ENCODE peak calls at places on chromosomes 7 and 10, in eight cellular contexts. F is esophagus squamous epithelium; T is A549; B is aorta; K is heart left ventricle; P is CD4-positive, alpha-beta memory T cell; W is cardiac muscle cell; G is iPS DF 6.9. A is an unnamed sample. For H3K4me1, the result is how much of the 10 kb centered on the place peaks cover.

GRCh38 chr10:72918352-72918751 is 24.8 kb downstream of the OIT3 start:
- DNase-seq in F (no peak), K (no peak), W (no peak), B (no peak), P (no peak), T (no peak), G (no peak), A (no peak)

GRCh38 chr7:15972767-15973362 is 286.4 kb upstream of the MEOX2 start:
- DNase-seq in F (no peak), G (no peak), K (no peak), T (no peak), W (peak), B (peak), P (no peak), A (peak)

GRCh38 chr7:141072548-141073172 is 1.2 kb upstream of the TMEM178B start:
- DNase-seq in K (peak), B (peak), F (no peak), P (peak), G (no peak), T (peak), W (peak), A (peak)

GRCh38 chr10:71094712-71095390 is 117.5 kb upstream of the UNC5B start:
- DNase-seq in W (no peak), P (no peak), T (no peak), F (no peak), B (no peak), K (no peak), G (no peak), A (no peak)

GRCh38 chr10:90939125-90939524 is 18.2 kb upstream of the ANKRD1 start:
- DNase-seq in B (no peak), T (no peak), F (no peak), P (no peak), W (no peak), G (no peak), K (no peak), A (no peak)

GRCh38 chr7:117015258-117016184 is 62.2 kb downstream of the ST7 start:
- DNase-seq in T (no peak), F (no peak), W (no peak), K (no peak), G (no peak), B (no peak), P (no peak), A (no peak)

GRCh38 chr10:83908506-83908905 is 230.8 kb upstream of the GHITM start:
- DNase-seq in P (no peak), G (no peak), F (no peak), B (no peak), W (no peak), T (no peak), K (no peak), A (no peak)

GRCh38 chr7:1081931-1082401 is 5.9 kb upstream of the GPER1 start:
- DNase-seq in F (no peak), P (no peak), B (no peak), G (no peak), K (no peak), W (peak), T (no peak), A (no peak)

GRCh38 chr7:37056256-37056655 is 332.0 kb upstream of the AOAH start:
- DNase-seq in B (no peak), K (no peak), T (no peak), F (no peak), P (no peak), W (no peak), G (no peak), A (no peak)

GRCh38 chr10:114628106-114628505 is 30.0 kb downstream of the ABLIM1 start:
- DNase-seq in P (no peak), F (no peak), G (no peak), B (no peak), W (no peak), K (no peak), T (no peak), A (no peak)

GRCh38 chr7:144494355-144494754 is 90.9 kb upstream of the NOBOX start:
- DNase-seq in F (no peak), K (no peak), T (no peak), B (no peak), W (no peak), G (no peak), P (no peak), A (no peak)

GRCh38 chr10:62763155-62763554 is 41.4 kb upstream of the ADO start:
- DNase-seq in G (no peak), T (no peak), K (peak), W (peak), B (no peak), P (no peak), F (no peak), A (no peak)

GRCh38 chr7:92446869-92447238 is 428 bp upstream of the GATAD1 start:
- DNase-seq in T (no peak), G (no peak), B (no peak), K (no peak), F (no peak), W (no peak), P (no peak), A (no peak)

GRCh38 chr10:91613411-91614253 is 19.2 kb downstream of the PPP1R3C start:
- DNase-seq in P (no peak), B (no peak), G (no peak), K (no peak), F (no peak), T (peak), W (peak), A (no peak)

GRCh38 chr10:59324597-59324996 is 37.8 kb downstream of the FAM13C start:
- DNase-seq in W (no peak), B (no peak), F (no peak), G (no peak), T (no peak), K (no peak), P (no peak), A (no peak)

GRCh38 chr7:71705217-71705616 is 573.3 kb downstream of the GALNT17 start:
- DNase-seq in G (no peak), P (no peak), K (no peak), F (no peak), T (no peak), W (no peak), B (no peak), A (no peak)

GRCh38 chr7:90552521-90552920 is 43.6 kb upstream of the CDK14 start:
- DNase-seq in P (no peak), G (no peak), F (no peak), K (no peak), W (peak), T (no peak), B (no peak), A (no peak)

GRCh38 chr7:18087687-18088078 is 60.0 kb upstream of the PRPS1L1 start:
- DNase-seq in W (no peak), K (peak), F (no peak), P (no peak), T (no peak), B (no peak), G (no peak), A (no peak)

GRCh38 chr7:106178593-106179134 is 66.6 kb upstream of the SYPL1 start:
- DNase-seq in K (peak), T (peak), G (no peak), P (no peak), F (no peak), W (peak), B (no peak), A (no peak)

GRCh38 chr7:7799138-7799537 is 80.7 kb upstream of the RPA3 start:
- DNase-seq in P (no peak), G (no peak), B (no peak), F (no peak), W (no peak), T (peak), K (no peak), A (no peak)

GRCh38 chr10:21534611-21535493 is 820 bp downstream of the MLLT10 start:
- DNase-seq in T (peak), P (peak), W (peak), G (no peak), F (no peak), K (peak), B (peak), A (no peak)

GRCh38 chr7:1617957-1618356 is 48.1 kb upstream of the PSMG3 start:
- DNase-seq in K (no peak), T (no peak), P (no peak), F (no peak), G (no peak), B (no peak), W (no peak), A (no peak)

GRCh38 chr7:143433759-143434158 is 9.5 kb upstream of the TAS2R60 start:
- DNase-seq in K (no peak), W (no peak), P (no peak), T (no peak), B (no peak), F (no peak), G (no peak), A (no peak)

GRCh38 chr10:73780966-73781365 is 882 bp upstream of the CHCHD1 start:
- DNase-seq in K (no peak), P (no peak), T (no peak), G (no peak), B (peak), W (no peak), F (no peak), A (no peak)

GRCh38 chr10:58438340-58438739 is 53.1 kb downstream of the TFAM start:
- DNase-seq in F (no peak), P (no peak), W (peak), B (no peak), K (no peak), G (no peak), T (no peak), A (no peak)

GRCh38 chr10:111373696-111374095 is 296.9 kb downstream of the ADRA2A start:
- DNase-seq in B (no peak), K (no peak), P (no peak), W (no peak), F (no peak), G (no peak), T (no peak), A (no peak)

GRCh38 chr7:42247301-42247700 is 10.3 kb upstream of the GLI3 start:
- DNase-seq in G (no peak), F (no peak), T (no peak), P (no peak), W (peak), B (no peak), K (no peak), A (no peak)

GRCh38 chr7:90092467-90092866 is 61.8 kb upstream of the STEAP1 start:
- DNase-seq in B (no peak), W (no peak), G (no peak), P (no peak), T (no peak), F (no peak), K (no peak), A (no peak)

GRCh38 chr10:133274751-133275682 is 1.7 kb downstream of the ADAM8 start:
- DNase-seq in W (no peak), G (no peak), K (no peak), B (no peak), P (peak), F (no peak), T (no peak), A (no peak)

GRCh38 chr10:14450041-14450491 is 119.3 kb upstream of the FRMD4A start:
- DNase-seq in G (no peak), B (peak), K (peak), T (no peak), F (no peak), P (no peak), W (peak), A (no peak)

GRCh38 chr10:14476641-14477407 is 146.1 kb upstream of the FRMD4A start:
- DNase-seq in T (no peak), K (no peak), P (no peak), F (no peak), G (no peak), W (peak), B (no peak), A (no peak)

GRCh38 chr10:110474017-110474416 is 23.7 kb upstream of the DUSP5 start:
- DNase-seq in K (no peak), B (no peak), F (no peak), W (no peak), T (no peak), G (no peak), P (no peak), A (no peak)

GRCh38 chr7:50711271-50712175 is 71.2 kb downstream of the GRB10 start:
- DNase-seq in K (no peak), W (no peak), B (peak), T (no peak), F (no peak), P (no peak), G (no peak), A (peak)

GRCh38 chr7:73359746-73360375 is 31.9 kb downstream of the FKBP6 start:
- DNase-seq in P (no peak), K (no peak), F (no peak), G (no peak), T (no peak), B (no peak), W (no peak), A (no peak)

GRCh38 chr7:73359306-73359705 is 31.3 kb downstream of the FKBP6 start:
- DNase-seq in P (no peak), G (no peak), W (no peak), F (no peak), K (no peak), T (no peak), B (no peak), A (no peak)

GRCh38 chr7:73358590-73359275 is 30.8 kb downstream of the FKBP6 start:
- DNase-seq in B (no peak), G (no peak), W (no peak), P (no peak), T (no peak), K (no peak), F (no peak), A (no peak)

GRCh38 chr7:73363225-73364005 is 35.5 kb downstream of the FKBP6 start:
- DNase-seq in B (no peak), K (no peak), T (no peak), G (no peak), F (no peak), W (no peak), P (no peak), A (no peak)

DNA sequence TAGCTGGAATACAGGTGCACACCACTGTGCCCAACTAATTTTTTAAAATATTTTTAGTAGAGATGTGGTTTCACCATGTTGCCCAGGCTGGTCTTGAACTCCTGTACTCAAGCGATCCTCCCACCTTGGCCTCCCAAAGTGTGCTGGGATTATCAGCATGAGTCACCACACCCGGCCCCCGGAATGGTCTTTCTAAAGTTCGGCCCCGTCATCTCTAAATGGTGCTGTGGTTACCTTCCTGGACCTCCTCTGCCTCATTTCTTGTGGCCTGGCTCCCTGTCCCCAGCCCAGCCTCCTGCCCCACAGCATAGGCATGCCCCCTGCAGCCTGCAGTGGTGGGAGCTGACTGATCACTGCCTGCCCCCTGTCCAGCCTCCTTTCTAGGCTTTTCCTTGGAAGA is 33.4 kb downstream of the FKBP6 start:
- DNase-seq in K (no peak), G (no peak), P (no peak), B (no peak), F (no peak), W (peak), T (no peak), A (no peak)
- H3K27ac ChIP-seq in K (no peak), G (no peak), P (no peak), B (no peak), F (no peak), W (no peak), T (no peak), A (no peak)

GRCh38 chr10:61341008-61341407 is 112.2 kb downstream of the TMEM26 start:
- DNase-seq in W (no peak), G (no peak), B (no peak), K (no peak), P (no peak), F (no peak), T (no peak), A (no peak)

GRCh38 chr10:61343781-61344180 is 109.4 kb downstream of the TMEM26 start:
- DNase-seq in F (no peak), G (no peak), B (no peak), P (no peak), W (no peak), T (no peak), K (no peak), A (no peak)

GRCh38 chr10:61337741-61338140 is 115.4 kb downstream of the TMEM26 start:
- DNase-seq in G (no peak), T (no peak), B (no peak), W (no peak), K (no peak), P (no peak), F (no peak), A (no peak)

GRCh38 chr10:61346946-61347345 is 106.2 kb downstream of the TMEM26 start:
- DNase-seq in K (no peak), P (no peak), F (no peak), B (no peak), T (no peak), G (no peak), W (no peak), A (no peak)

GRCh38 chr10:61342817-61343572 is 110.2 kb downstream of the TMEM26 start:
- DNase-seq in F (no peak), W (no peak), T (no peak), K (no peak), G (no peak), P (peak), B (no peak), A (no peak)
- H3K4me3 ChIP-seq in F (no peak), W (no peak), T (no peak), K (no peak), G (no peak), P (no peak), B (no peak), A (no peak)

GRCh38 chr7:114875171-114875570 is 46.7 kb upstream of the MDFIC start:
- DNase-seq in G (no peak), W (no peak), P (no peak), B (no peak), T (no peak), K (no peak), F (no peak), A (no peak)

GRCh38 chr7:114879554-114879953 is 42.3 kb upstream of the MDFIC start:
- DNase-seq in T (no peak), B (no peak), P (no peak), F (no peak), K (no peak), G (no peak), W (no peak), A (no peak)

DNA sequence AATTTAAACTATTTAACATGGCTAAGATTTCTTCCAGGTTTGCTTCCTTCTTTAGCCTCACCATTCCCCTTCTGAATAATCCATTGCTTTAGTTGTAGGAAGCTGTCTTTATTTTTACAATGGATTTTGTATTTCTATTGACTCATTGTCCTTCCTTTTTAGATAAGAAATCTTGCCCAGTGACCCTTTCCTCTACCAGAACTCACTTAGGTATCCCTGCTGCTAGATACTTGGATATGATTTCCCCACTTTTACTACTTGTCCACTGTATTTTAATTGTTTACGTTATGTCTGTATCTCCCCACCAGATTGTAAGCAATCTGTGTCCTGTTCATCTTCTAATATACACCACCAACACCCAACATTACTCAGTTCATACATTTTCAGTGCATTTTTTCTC is 47.7 kb upstream of the MDFIC start:
- DNase-seq in T (no peak), P (no peak), G (no peak), B (no peak), F (no peak), W (no peak), K (no peak), A (no peak)
- H3K4me1 ChIP-seq in T (under half), P (under half), G (under half), B (under half), F (under half), W (under half), K (under half), A (under half)

DNA sequence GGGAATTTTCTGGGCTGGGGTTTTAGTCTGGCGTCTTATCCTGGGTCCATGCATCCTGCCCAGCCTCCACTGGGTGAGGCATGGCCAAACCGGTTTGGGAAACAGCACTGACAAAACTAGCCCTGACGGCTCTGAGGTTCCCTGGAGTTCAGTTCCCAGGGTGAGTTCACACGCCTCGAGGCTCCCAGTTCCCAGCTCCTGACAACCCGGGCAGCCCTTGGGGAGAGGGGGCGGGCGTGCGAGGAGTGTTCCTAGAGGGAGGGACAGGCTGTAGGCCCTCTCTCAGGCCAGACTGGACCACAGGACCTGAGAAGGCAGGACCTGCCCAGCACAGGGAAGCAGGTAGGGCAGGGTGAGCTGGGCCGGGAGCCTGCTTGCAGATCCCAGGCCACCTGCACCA is 82.3 kb upstream of the PPIF start:
- DNase-seq in F (no peak), G (no peak), T (no peak), W (no peak), B (no peak), K (peak), P (no peak), A (no peak)
- H3K27ac ChIP-seq in F (peak), G (no peak), T (no peak), W (no peak), B (peak), K (peak), P (no peak), A (peak)

DNA sequence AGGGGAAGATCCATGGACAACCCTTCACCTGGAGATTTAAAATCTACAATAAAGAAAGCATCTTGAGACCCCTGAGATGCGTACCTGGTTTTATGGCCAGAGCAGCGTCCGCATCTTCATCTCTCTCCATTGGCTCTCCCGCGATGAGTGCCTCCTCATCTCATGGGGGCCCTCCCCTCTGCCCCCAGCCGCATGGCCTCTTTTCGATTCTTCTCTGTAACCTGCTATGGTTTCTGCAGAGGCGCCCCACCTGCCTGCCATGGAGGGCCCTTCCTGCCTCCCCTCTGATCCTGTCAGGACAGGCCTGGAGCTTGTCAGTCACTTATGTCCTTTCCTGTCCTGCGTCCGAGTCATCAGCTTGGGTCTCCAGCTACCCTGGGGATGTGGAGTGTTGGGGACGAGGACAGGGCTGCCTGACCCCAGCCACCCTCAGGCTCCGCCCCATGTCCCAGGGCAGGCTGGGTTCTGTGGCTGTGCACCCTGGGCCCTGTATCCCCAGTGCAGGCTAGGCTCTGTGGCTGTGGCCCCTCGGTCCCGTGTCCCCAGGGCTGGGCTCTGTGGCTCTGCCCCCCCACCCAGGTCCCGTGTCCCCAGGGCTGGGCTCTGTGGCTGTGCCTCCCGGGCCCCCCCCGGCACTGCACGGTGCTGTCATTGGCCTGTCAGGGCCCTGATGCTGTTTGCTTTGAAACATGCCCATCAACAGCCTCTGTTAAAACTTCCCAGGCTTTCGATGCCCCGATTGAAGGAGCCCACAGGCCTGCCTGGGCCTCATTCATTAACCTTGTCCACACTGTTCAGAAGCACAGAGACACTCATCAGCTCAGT is 99.8 kb downstream of the WDR37 start:
- DNase-seq in B (no peak), T (no peak), P (no peak), W (no peak), G (no peak), F (no peak), K (no peak), A (peak)
- H3K4me3 ChIP-seq in B (no peak), T (no peak), P (no peak), W (no peak), G (no peak), F (no peak), K (no peak), A (no peak)

GRCh38 chr7:81886211-81886764 is 116.4 kb upstream of the HGF start:
- DNase-seq in W (no peak), B (no peak), T (no peak), P (no peak), F (no peak), K (no peak), G (no peak), A (no peak)
- H3K4me1 ChIP-seq in W (under half), B (under half), T (under half), P (under half), F (under half), K (under half), G (under half), A (under half)

A was measured in right atrium auricular region.